ENCODE peak calls at places on chromosome 5, in four cellular contexts. One of them, this sample, is unnamed.

GRCh38 chr5:176621661-176622079 is 8.7 kb downstream of the SNCB start:
- DNase-seq in progenitor cell of endocrine pancreas: no peak
- DNase-seq in SHP77: no peak
- DNase-seq in NCI-H1092: no peak
- DNase-seq in this sample: no peak

GRCh38 chr5:91095786-91096380 is 287.2 kb downstream of the ARRDC3 start:
- DNase-seq in progenitor cell of endocrine pancreas: no peak
- DNase-seq in SHP77: no peak
- DNase-seq in NCI-H1092: no peak
- DNase-seq in this sample: no peak

GRCh38 chr5:39476466-39477215 is 51.9 kb upstream of the DAB2 start:
- DNase-seq in progenitor cell of endocrine pancreas: no peak
- DNase-seq in SHP77: no peak
- DNase-seq in NCI-H1092: no peak
- DNase-seq in this sample: no peak

GRCh38 chr5:96176022-96176421 is 214.4 kb upstream of the ELL2 start:
- DNase-seq in progenitor cell of endocrine pancreas: no peak
- DNase-seq in SHP77: no peak
- DNase-seq in NCI-H1092: no peak
- DNase-seq in this sample: no peak

GRCh38 chr5:116600876-116601275 is 26.3 kb upstream of the SEMA6A start:
- DNase-seq in progenitor cell of endocrine pancreas: no peak
- DNase-seq in SHP77: no peak
- DNase-seq in NCI-H1092: no peak
- DNase-seq in this sample: peak; percentile 28

GRCh38 chr5:73274870-73275756 is 102.1 kb downstream of the TMEM174 start:
- DNase-seq in progenitor cell of endocrine pancreas: no peak
- DNase-seq in SHP77: no peak
- DNase-seq in NCI-H1092: peak; percentile 65
- DNase-seq in this sample: no peak

GRCh38 chr5:157994271-157994691 is 135.3 kb upstream of the CLINT1 start:
- DNase-seq in progenitor cell of endocrine pancreas: no peak
- DNase-seq in SHP77: no peak
- DNase-seq in NCI-H1092: no peak
- DNase-seq in this sample: no peak

GRCh38 chr5:167684251-167684650 is 607.2 kb upstream of the WWC1 start:
- DNase-seq in progenitor cell of endocrine pancreas: no peak
- DNase-seq in SHP77: no peak
- DNase-seq in NCI-H1092: no peak
- DNase-seq in this sample: peak; percentile 44

GRCh38 chr5:98483301-98483700 is 290.2 kb upstream of the RGMB start:
- DNase-seq in progenitor cell of endocrine pancreas: no peak
- DNase-seq in SHP77: no peak
- DNase-seq in NCI-H1092: no peak
- DNase-seq in this sample: no peak

GRCh38 chr5:111439473-111440075 is 72.8 kb downstream of the STARD4 start:
- DNase-seq in progenitor cell of endocrine pancreas: no peak
- DNase-seq in SHP77: no peak
- DNase-seq in NCI-H1092: no peak
- DNase-seq in this sample: peak; percentile 28

GRCh38 chr5:1474875-1475543 is 29.8 kb upstream of the SLC6A3 start:
- DNase-seq in progenitor cell of endocrine pancreas: no peak
- DNase-seq in SHP77: no peak
- DNase-seq in NCI-H1092: no peak
- DNase-seq in this sample: no peak

GRCh38 chr5:115735108-115735998 is 81.1 kb downstream of the CDO1 start:
- DNase-seq in progenitor cell of endocrine pancreas: no peak
- DNase-seq in SHP77: no peak
- DNase-seq in NCI-H1092: peak; percentile 10
- DNase-seq in this sample: no peak

GRCh38 chr5:79206541-79206940 is 29.4 kb upstream of the JMY start:
- DNase-seq in progenitor cell of endocrine pancreas: no peak
- DNase-seq in SHP77: no peak
- DNase-seq in NCI-H1092: no peak
- DNase-seq in this sample: no peak

GRCh38 chr5:166582416-166582815 is 1709.0 kb upstream of the WWC1 start:
- DNase-seq in progenitor cell of endocrine pancreas: no peak
- DNase-seq in SHP77: no peak
- DNase-seq in NCI-H1092: no peak
- DNase-seq in this sample: no peak

GRCh38 chr5:65172486-65173129 is 309.1 kb downstream of the ADAMTS6 start:
- DNase-seq in progenitor cell of endocrine pancreas: no peak
- DNase-seq in SHP77: no peak
- DNase-seq in NCI-H1092: no peak
- DNase-seq in this sample: peak; percentile 96

GRCh38 chr5:100574716-100575115 is 39.5 kb downstream of the FAM174A start:
- DNase-seq in progenitor cell of endocrine pancreas: no peak
- DNase-seq in SHP77: no peak
- DNase-seq in NCI-H1092: no peak
- DNase-seq in this sample: no peak

GRCh38 chr5:75007537-75007847 is 44.9 kb downstream of the GCNT4 start:
- DNase-seq in progenitor cell of endocrine pancreas: no peak
- DNase-seq in SHP77: no peak
- DNase-seq in NCI-H1092: no peak
- DNase-seq in this sample: no peak

GRCh38 chr5:57175586-57175985 is 1.7 kb downstream of the GPBP1 start:
- DNase-seq in progenitor cell of endocrine pancreas: no peak
- DNase-seq in SHP77: no peak
- DNase-seq in NCI-H1092: no peak
- DNase-seq in this sample: peak; percentile 52

GRCh38 chr5:99879791-99880511 is 655.2 kb upstream of the FAM174A start:
- DNase-seq in progenitor cell of endocrine pancreas: no peak
- DNase-seq in SHP77: no peak
- DNase-seq in NCI-H1092: no peak
- DNase-seq in this sample: no peak

GRCh38 chr5:36156124-36156601 is 4.3 kb downstream of the SKP2 start:
- DNase-seq in progenitor cell of endocrine pancreas: no peak
- DNase-seq in SHP77: no peak
- DNase-seq in NCI-H1092: no peak
- DNase-seq in this sample: peak; percentile 78

GRCh38 chr5:3020426-3020825 is 268.9 kb upstream of the IRX2 start:
- DNase-seq in progenitor cell of endocrine pancreas: no peak
- DNase-seq in SHP77: no peak
- DNase-seq in NCI-H1092: no peak
- DNase-seq in this sample: no peak

GRCh38 chr5:52580921-52581320 is 206.8 kb upstream of the ITGA1 start:
- DNase-seq in progenitor cell of endocrine pancreas: no peak
- DNase-seq in SHP77: no peak
- DNase-seq in NCI-H1092: no peak
- DNase-seq in this sample: peak; percentile 66

GRCh38 chr5:378976-379742 is 57.6 kb downstream of the AHRR start:
- DNase-seq in progenitor cell of endocrine pancreas: peak; percentile 1
- DNase-seq in SHP77: peak; percentile 16
- DNase-seq in NCI-H1092: no peak
- DNase-seq in this sample: no peak

GRCh38 chr5:138850854-138851253 is 24.3 kb downstream of the LRRTM2 start:
- DNase-seq in progenitor cell of endocrine pancreas: no peak
- DNase-seq in SHP77: no peak
- DNase-seq in NCI-H1092: no peak
- DNase-seq in this sample: no peak

GRCh38 chr5:149273237-149273636 is 1.6 kb downstream of the AFAP1L1 start:
- DNase-seq in progenitor cell of endocrine pancreas: no peak
- DNase-seq in SHP77: no peak
- DNase-seq in NCI-H1092: no peak
- DNase-seq in this sample: no peak

GRCh38 chr5:172503925-172504730 is 49.8 kb upstream of the SH3PXD2B start:
- DNase-seq in progenitor cell of endocrine pancreas: peak; percentile 8
- DNase-seq in SHP77: no peak
- DNase-seq in NCI-H1092: no peak
- DNase-seq in this sample: peak; percentile 21

This sample was measured in mammary epithelial cell.